ENCODE peak calls at places on chromosomes 1 and 21, in four cellular contexts. O is GM20000; W is CD8-positive, alpha-beta T cell; U is type B pancreatic cell. R is an unnamed sample.

GRCh38 chr1:182303778-182304177 is 87.8 kb downstream of the GLUL start:
- DNase-seq in W (no peak), U (no peak), O (peak; percentile 34), R (no peak)

GRCh38 chr1:146051452-146051852 is 29.9 kb upstream of the HJV start:
- DNase-seq in U (no peak), O (no peak), W (no peak), R (no peak)

GRCh38 chr1:178509608-178510007 is 3.3 kb upstream of the TEX35 start:
- DNase-seq in O (no peak), W (no peak), U (no peak), R (no peak)

GRCh38 chr1:197557302-197557701 is 218.0 kb downstream of the DENND1B start:
- DNase-seq in O (no peak), W (no peak), U (no peak), R (no peak)

GRCh38 chr1:113192242-113192641 is 119.2 kb downstream of the LRIG2 start:
- DNase-seq in W (no peak), U (no peak), O (no peak), R (no peak)

GRCh38 chr1:171743014-171743870 is 1.4 kb upstream of the VAMP4 start:
- DNase-seq in O (no peak), U (no peak), W (no peak), R (no peak)

GRCh38 chr1:178324003-178324402 is 172.8 kb downstream of the CLEC20A start:
- DNase-seq in U (no peak), O (no peak), W (no peak), R (no peak)

GRCh38 chr21:15249285-15249993 is 184.6 kb upstream of the NRIP1 start:
- DNase-seq in W (no peak), O (no peak), U (no peak), R (no peak)

GRCh38 chr1:229887043-229887822 is 179.8 kb upstream of the GALNT2 start:
- DNase-seq in O (no peak), U (no peak), W (no peak), R (no peak)

GRCh38 chr1:98203461-98203860 is 282.6 kb upstream of the DPYD start:
- DNase-seq in W (no peak), U (no peak), O (no peak), R (no peak)

GRCh38 chr1:119808972-119809550 is 2.2 kb downstream of the REG4 start:
- DNase-seq in W (peak; percentile 69), O (peak; percentile 65), U (no peak), R (peak; percentile 39)

GRCh38 chr1:9577423-9577822 is 11.3 kb upstream of the TMEM201 start:
- DNase-seq in O (no peak), U (no peak), W (no peak), R (no peak)

GRCh38 chr1:192810253-192810880 is 1.5 kb downstream of the RGS2 start:
- DNase-seq in U (no peak), O (peak; percentile 37), W (no peak), R (no peak)

GRCh38 chr1:216462061-216462775 is 39.0 kb upstream of the USH2A start:
- DNase-seq in O (no peak), U (no peak), W (no peak), R (no peak)

GRCh38 chr1:239112536-239112935 is 273.8 kb upstream of the CHRM3 start:
- DNase-seq in W (no peak), U (no peak), O (no peak), R (no peak)

GRCh38 chr1:230091473-230092231 is 24.6 kb downstream of the GALNT2 start:
- DNase-seq in W (no peak), O (no peak), U (no peak), R (no peak)

GRCh38 chr1:116739371-116740007 is 14.7 kb upstream of the CD2 start:
- DNase-seq in O (no peak), W (no peak), U (no peak), R (no peak)

GRCh38 chr1:51642739-51643142 is 25.8 kb downstream of the OSBPL9 start:
- DNase-seq in W (no peak), U (no peak), O (no peak), R (no peak)

GRCh38 chr21:26806734-26807372 is 38.4 kb downstream of the ADAMTS1 start:
- DNase-seq in O (no peak), U (no peak), W (no peak), R (no peak)

GRCh38 chr1:31785020-31785946 is 21.1 kb upstream of the ADGRB2 start:
- DNase-seq in W (no peak), O (no peak), U (no peak), R (no peak)

GRCh38 chr1:1421907-1422464 is 910 bp upstream of the ANKRD65 start:
- DNase-seq in W (no peak), O (peak; percentile 13), U (no peak), R (no peak)

GRCh38 chr1:53061859-53062714 is at the start of gene PODN:
- DNase-seq in O (peak; percentile 49), W (no peak), U (peak; percentile 75), R (no peak)

GRCh38 chr1:56509713-56510641 is 69.4 kb downstream of the PLPP3 start:
- DNase-seq in U (no peak), O (no peak), W (no peak), R (no peak)

GRCh38 chr1:66788231-66788939 is 12.7 kb downstream of the INSL5 start:
- DNase-seq in U (no peak), W (peak; percentile 15), O (peak; percentile 35), R (no peak)

GRCh38 chr1:211613108-211613947 is 34.4 kb upstream of the SLC30A1 start:
- DNase-seq in W (no peak), U (no peak), O (no peak), R (peak; percentile 62)

GRCh38 chr1:115402753-115403184 is 64.7 kb upstream of the NGF start:
- DNase-seq in O (no peak), W (no peak), U (no peak), R (no peak)

GRCh38 chr1:53783056-53783455 is 44.1 kb upstream of the GLIS1 start:
- DNase-seq in O (no peak), U (no peak), W (no peak), R (no peak)